ENCODE peak calls at places on chromosomes 4 and X, in six cellular contexts. X is fibroblast of lung, P is GM23248, V is neural progenitor cell, B is SK-N-SH, I is hepatocyte. D is an unnamed sample.

GRCh38 chrX:47687249-47687648 is 28.3 kb upstream of the UXT start:
- DNase-seq in X (no peak), P (no peak), V (no peak), B (no peak), I (no peak), D (no peak)

GRCh38 chr4:6134612-6135220 is 65.6 kb downstream of the JAKMIP1 start:
- DNase-seq in X (no peak), P (peak; percentile 3), V (no peak), B (no peak), I (no peak), D (no peak)

GRCh38 chr4:47263721-47264120 is 199.8 kb downstream of the COMMD8 start:
- DNase-seq in X (no peak), P (no peak), V (no peak), B (no peak), I (no peak), D (no peak)

GRCh38 chr4:114694770-114695169 is 96.2 kb downstream of the UGT8 start:
- DNase-seq in X (peak; percentile 55), P (peak; percentile 54), V (peak; percentile 45), B (peak; percentile 4), I (peak; percentile 46), D (peak; percentile 3)

GRCh38 chr4:42482516-42483327 is 85.4 kb downstream of the SHISA3 start:
- DNase-seq in X (peak; percentile 9), P (no peak), V (no peak), B (peak; percentile 31), I (no peak), D (no peak)

GRCh38 chr4:130563185-130563890 is 1467.4 kb downstream of the C4orf33 start:
- DNase-seq in X (peak; percentile 88), P (peak; percentile 36), V (peak; percentile 82), B (peak; percentile 34), I (peak; percentile 77), D (peak; percentile 49)

GRCh38 chr4:85938902-85939301 is 421.0 kb downstream of the MAPK10 start:
- DNase-seq in X (no peak), P (no peak), V (no peak), B (no peak), I (no peak), D (no peak)

GRCh38 chrX:14936561-14936960 is 63.3 kb downstream of the MOSPD2 start:
- DNase-seq in X (peak; percentile 57), P (peak; percentile 84), V (no peak), B (no peak), I (peak; percentile 24), D (peak; percentile 73)

GRCh38 chr4:56990109-56990508 is 11.4 kb downstream of the POLR2B start:
- DNase-seq in X (peak; percentile 68), P (peak; percentile 22), V (no peak), B (no peak), I (no peak), D (peak; percentile 62)

GRCh38 chr4:38152305-38152704 is 192.1 kb downstream of the PTTG2 start:
- DNase-seq in X (peak; percentile 30), P (no peak), V (no peak), B (no peak), I (no peak), D (no peak)

GRCh38 chr4:26176621-26177121 is 144.1 kb upstream of the RBPJ start:
- DNase-seq in X (peak; percentile 80), P (peak; percentile 91), V (peak; percentile 1), B (no peak), I (peak; percentile 60), D (peak; percentile 93)

GRCh38 chrX:87805829-87806490 is 288.4 kb downstream of the KLHL4 start:
- DNase-seq in X (no peak), P (no peak), V (no peak), B (no peak), I (peak; percentile 10), D (peak; percentile 22)

GRCh38 chrX:40579880-40580536 is 762 bp upstream of the ATP6AP2 start:
- DNase-seq in X (no peak), P (peak; percentile 2), V (no peak), B (peak; percentile 16), I (peak; percentile 17), D (no peak)

GRCh38 chr4:8510611-8511285 is 69.4 kb upstream of the GPR78 start:
- DNase-seq in X (no peak), P (no peak), V (no peak), B (no peak), I (no peak), D (no peak)
- H3K79me2 ChIP-seq in X (no peaks in the 10 kb centered on the region), P (no peaks in the 10 kb centered on the region), V (no peaks in the 10 kb centered on the region), B (no peaks in the 10 kb centered on the region), I (no peaks in the 10 kb centered on the region), D (no peaks in the 10 kb centered on the region)

DNA sequence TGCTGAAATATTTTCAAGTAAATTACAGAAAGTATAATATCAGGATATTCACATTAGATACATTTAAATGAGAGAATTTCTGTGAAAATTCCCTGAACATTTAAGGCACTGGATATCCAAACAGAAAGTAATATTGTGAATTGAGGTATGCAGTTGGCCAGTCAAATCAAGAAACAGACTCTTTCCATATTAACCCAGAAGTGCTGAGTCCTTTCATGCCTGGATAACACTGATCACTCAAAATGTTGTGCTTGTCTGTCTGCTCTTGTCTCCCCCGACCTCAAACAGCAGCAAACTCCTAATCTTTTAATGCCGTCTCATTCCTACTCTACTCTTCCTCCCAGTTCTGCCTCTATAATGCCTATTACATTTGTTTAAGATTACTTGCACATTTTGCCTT is 51.2 kb downstream of the TBC1D9 start:
- DNase-seq in X (no peak), P (no peak), V (no peak), B (no peak), I (no peak), D (no peak)
- H3K79me2 ChIP-seq in X (no peaks in the 10 kb centered on the region), P (peaks cover 13% of the 10 kb centered on the region), V (no peaks in the 10 kb centered on the region), B (peaks cover 19% of the 10 kb centered on the region), I (peaks cover 85% of the 10 kb centered on the region), D (peaks cover 13% of the 10 kb centered on the region)

GRCh38 chr4:101284546-101284945 is 62.8 kb downstream of the PPP3CA start:
- DNase-seq in X (peak; percentile 19), P (peak; percentile 49), V (no peak), B (no peak), I (no peak), D (no peak)
- H3K79me2 ChIP-seq in X (peaks cover 19% of the 10 kb centered on the region), P (peaks cover 98% of the 10 kb centered on the region), V (peaks cover 39% of the 10 kb centered on the region), B (peaks cover 40% of the 10 kb centered on the region), I (peaks cover 91% of the 10 kb centered on the region), D (peaks cover 83% of the 10 kb centered on the region)

DNA sequence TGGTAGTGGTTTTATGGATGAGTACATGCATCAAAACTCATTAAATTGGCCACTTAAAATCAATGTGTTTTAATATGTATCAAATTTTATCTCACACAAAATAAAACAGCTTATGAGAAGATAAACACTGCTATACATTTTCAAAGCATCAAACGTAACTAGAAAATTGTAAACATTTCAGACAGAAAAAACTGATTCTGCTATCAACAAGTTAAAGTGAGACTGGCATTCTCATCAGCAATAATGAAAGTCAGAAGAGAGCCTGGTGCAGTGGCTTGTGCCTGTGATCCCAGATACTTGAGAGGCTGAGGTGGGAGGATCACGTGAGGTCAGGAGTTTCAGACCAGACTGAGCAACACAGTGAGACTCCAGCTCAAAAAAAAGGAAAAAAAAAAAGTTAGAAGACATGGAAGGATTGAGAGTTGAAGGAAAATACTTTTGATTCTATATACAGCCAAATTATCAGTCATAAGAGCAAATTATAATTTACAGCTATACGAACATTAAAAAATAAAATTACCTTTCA is 2.9 kb downstream of the TBCK start:
- DNase-seq in X (no peak), P (no peak), V (no peak), B (no peak), I (no peak), D (peak; percentile 6)
- H3K79me2 ChIP-seq in X (peaks cover 49% of the 10 kb centered on the region), P (peaks cover 92% of the 10 kb centered on the region), V (peaks cover 78% of the 10 kb centered on the region), B (peaks cover 79% of the 10 kb centered on the region), I (peaks cover 79% of the 10 kb centered on the region), D (peaks cover 72% of the 10 kb centered on the region)

DNA sequence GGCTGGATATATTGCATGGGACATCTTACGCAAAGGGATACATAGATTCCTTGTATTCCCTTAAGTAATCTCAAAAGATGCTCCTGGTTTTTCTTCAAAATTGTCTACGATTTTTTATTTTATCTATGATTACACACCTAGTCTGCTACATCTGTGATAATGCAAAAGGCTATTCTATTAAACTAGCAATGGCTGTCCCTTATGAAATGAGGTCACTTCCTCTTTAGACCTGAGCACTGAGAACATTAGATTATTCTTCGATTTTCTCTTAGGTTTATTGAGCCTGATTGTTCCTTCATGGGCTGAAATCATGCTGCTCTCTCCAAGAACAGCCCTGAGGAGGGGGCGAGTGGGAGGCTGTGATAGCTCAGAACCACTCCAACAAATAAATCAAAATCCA is 126.8 kb upstream of the ENPP6 start:
- DNase-seq in X (no peak), P (no peak), V (no peak), B (no peak), I (no peak), D (no peak)
- H3K79me2 ChIP-seq in X (no peaks in the 10 kb centered on the region), P (no peaks in the 10 kb centered on the region), V (no peaks in the 10 kb centered on the region), B (no peaks in the 10 kb centered on the region), I (no peaks in the 10 kb centered on the region), D (no peaks in the 10 kb centered on the region)

DNA sequence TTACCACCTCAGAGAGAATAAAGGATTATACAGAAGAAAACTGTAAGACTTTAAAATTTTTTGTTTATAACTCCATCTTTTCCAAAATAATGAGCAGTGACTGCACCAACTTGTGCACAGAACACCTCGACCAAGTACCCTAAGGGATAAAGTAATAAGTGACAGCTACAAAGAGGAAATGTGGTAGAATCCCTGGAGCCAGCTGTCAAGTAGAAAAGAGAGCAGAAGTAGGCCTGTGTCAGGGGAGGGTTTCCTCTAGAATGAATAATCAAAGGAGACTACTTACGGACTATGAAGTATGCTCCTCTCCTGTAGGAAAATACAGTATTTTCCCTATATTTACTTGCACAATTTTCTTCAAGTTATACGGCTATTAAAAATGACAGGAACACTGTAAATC is 1.2 kb downstream of the EIF1AX start:
- DNase-seq in X (no peak), P (peak; percentile 27), V (no peak), B (no peak), I (no peak), D (no peak)
- H3K79me2 ChIP-seq in X (peaks cover 47% of the 10 kb centered on the region), P (peaks cover 58% of the 10 kb centered on the region), V (peaks cover 56% of the 10 kb centered on the region), B (peaks cover 58% of the 10 kb centered on the region), I (peaks cover 40% of the 10 kb centered on the region), D (peaks cover 55% of the 10 kb centered on the region)

GRCh38 chr4:784401-785331 is 41.3 kb downstream of the CPLX1 start:
- DNase-seq in X (no peak), P (no peak), V (no peak), B (no peak), I (no peak), D (no peak)
- H3K79me2 ChIP-seq in X (peaks cover 19% of the 10 kb centered on the region), P (peaks cover 19% of the 10 kb centered on the region), V (peaks cover 19% of the 10 kb centered on the region), B (peaks cover 20% of the 10 kb centered on the region), I (peaks cover 18% of the 10 kb centered on the region), D (peaks cover 20% of the 10 kb centered on the region)

GRCh38 chrX:17842769-17843525 is 18.2 kb downstream of the RAI2 start:
- DNase-seq in X (peak; percentile 36), P (peak; percentile 24), V (no peak), B (no peak), I (no peak), D (no peak)

GRCh38 chrX:17839269-17839668 is 21.8 kb downstream of the RAI2 start:
- DNase-seq in X (no peak), P (no peak), V (no peak), B (no peak), I (no peak), D (no peak)

GRCh38 chrX:17848545-17849265 is 12.4 kb downstream of the RAI2 start:
- DNase-seq in X (no peak), P (no peak), V (no peak), B (no peak), I (no peak), D (no peak)

GRCh38 chrX:17846045-17846444 is 15.1 kb downstream of the RAI2 start:
- DNase-seq in X (no peak), P (no peak), V (no peak), B (no peak), I (no peak), D (no peak)

DNA sequence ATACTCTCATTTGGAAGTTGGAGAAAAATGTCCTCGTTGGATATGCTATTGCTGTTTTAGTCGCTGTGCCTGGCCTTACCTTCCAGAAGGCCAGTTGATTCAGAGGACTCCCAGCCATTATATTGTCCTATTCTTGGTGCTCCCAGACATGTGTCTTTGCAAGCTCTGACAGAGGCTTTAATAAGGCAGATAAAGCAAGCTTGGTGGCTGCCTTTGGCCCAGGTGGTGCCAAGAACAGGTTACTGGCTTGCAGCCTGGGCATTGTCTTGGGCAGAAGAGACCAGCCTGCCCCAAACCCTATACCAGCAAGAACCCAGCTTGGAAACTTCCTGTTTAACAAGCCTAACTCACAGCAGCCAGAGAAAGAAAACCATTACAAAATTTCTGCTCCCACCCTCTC is 16.9 kb downstream of the RAI2 start:
- DNase-seq in X (no peak), P (no peak), V (no peak), B (no peak), I (no peak), D (no peak)
- H3K79me2 ChIP-seq in X (no peaks in the 10 kb centered on the region), P (no peaks in the 10 kb centered on the region), V (no peaks in the 10 kb centered on the region), B (no peaks in the 10 kb centered on the region), I (no peaks in the 10 kb centered on the region), D (no peaks in the 10 kb centered on the region)